ENCODE peak calls at places on chromosomes 5 and 9, in ten cellular contexts. V is SK-N-SH, R is progenitor cell of endocrine pancreas, B is Calu3, S is prostate gland, D is epithelial cell of proximal tubule, I is ovary, Q is endothelial cell, X is HCT116, J is omental fat pad. F is an unnamed sample.

GRCh38 chr5:123035320-123035949 is 1.1 kb downstream of the PPIC start:
- DNase-seq in X (peak; percentile 52), S (peak; percentile 56), B (peak; percentile 72), I (peak; percentile 30), Q (peak; percentile 26), V (peak; percentile 35), J (no peak), D (no peak), R (no peak), F (no peak)

GRCh38 chr5:78280261-78280660 is 14.2 kb downstream of the AP3B1 start:
- DNase-seq in S (no peak), D (no peak), B (no peak), Q (no peak), V (no peak), J (no peak), X (no peak), R (no peak), I (no peak), F (no peak)

GRCh38 chr5:74934949-74935751 is 69.0 kb upstream of the FAM169A start:
- DNase-seq in Q (peak; percentile 8), X (peak; percentile 38), B (peak; percentile 63), D (peak; percentile 88), V (no peak), S (no peak), J (no peak), I (no peak), R (no peak), F (no peak)

GRCh38 chr5:168372351-168372946 is 81.0 kb downstream of the WWC1 start:
- DNase-seq in J (no peak), B (no peak), Q (no peak), D (no peak), R (no peak), I (no peak), S (no peak), X (no peak), V (no peak), F (no peak)

GRCh38 chr9:120730661-120731514 is 16.6 kb upstream of the MEGF9 start:
- DNase-seq in R (no peak), S (no peak), Q (no peak), X (no peak), B (peak; percentile 70), I (no peak), V (no peak), D (peak; percentile 99), J (no peak), F (no peak)

GRCh38 chr9:87950765-87951488 is 23.4 kb downstream of the CDK20 start:
- DNase-seq in X (peak; percentile 28), D (no peak), B (peak; percentile 12), I (no peak), Q (no peak), V (peak; percentile 52), R (no peak), J (no peak), S (no peak), F (no peak)

GRCh38 chr5:119032653-119033052 is 38.2 kb upstream of the DMXL1 start:
- DNase-seq in J (no peak), R (no peak), S (no peak), X (no peak), Q (no peak), B (no peak), I (no peak), V (no peak), D (no peak), F (peak; percentile 66)

GRCh38 chr5:34563951-34564705 is 92.0 kb upstream of the RAI14 start:
- DNase-seq in S (no peak), I (peak; percentile 40), B (no peak), X (no peak), Q (no peak), J (no peak), V (no peak), R (no peak), D (peak; percentile 73), F (no peak)

GRCh38 chr5:32538031-32538547 is 47.3 kb upstream of the SUB1 start:
- DNase-seq in D (no peak), S (no peak), Q (no peak), I (no peak), J (no peak), R (no peak), X (no peak), B (no peak), V (no peak), F (no peak)

GRCh38 chr5:129094924-129095797 is 612 bp downstream of the ISOC1 start:
- DNase-seq in J (peak; percentile 40), V (peak; percentile 73), X (no peak), I (peak; percentile 79), Q (peak; percentile 64), S (peak; percentile 47), R (peak; percentile 52), B (peak; percentile 75), D (no peak), F (peak; percentile 57)
- TF ChIP-seq CTCF in J (no peak), V (peak; percentile 10), X (peak; percentile 7), I (no peak), Q (peak; percentile 2), S (no peak), R (peak; percentile 30), B (no peak), D (peak; percentile 10), F (no peak)

GRCh38 chr9:37144762-37145161 is 24.4 kb downstream of the ZCCHC7 start:
- DNase-seq in I (no peak), J (no peak), X (no peak), Q (peak; percentile 5), S (no peak), V (no peak), D (no peak), B (no peak), R (no peak), F (no peak)
- TF ChIP-seq CTCF in I (no peak), J (no peak), X (no peak), Q (no peak), S (no peak), V (no peak), D (no peak), B (no peak), R (no peak), F (no peak)

DNA sequence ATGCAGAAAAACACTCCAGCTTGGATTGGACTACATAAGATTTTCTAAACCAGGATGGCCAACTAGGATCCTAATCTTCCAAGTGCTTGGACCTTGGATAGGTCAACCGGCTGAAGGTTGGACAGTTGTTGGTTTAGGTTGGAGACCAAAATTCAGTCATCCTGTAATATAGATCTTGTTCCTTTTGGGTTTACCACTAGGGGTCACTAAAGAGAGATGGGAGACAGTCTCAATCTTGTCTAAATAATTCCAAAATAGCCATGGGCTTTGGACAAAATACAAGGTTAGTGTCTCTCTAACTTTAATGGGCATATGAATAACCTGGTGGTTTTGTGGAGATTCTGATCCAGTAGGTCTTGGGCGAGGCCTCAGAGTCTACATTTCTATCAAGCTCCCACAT is 148.7 kb upstream of the ERCC6L2 start:
- DNase-seq in B (no peak), D (no peak), V (peak; percentile 63), Q (no peak), J (no peak), X (peak; percentile 26), I (no peak), S (no peak), R (no peak), F (no peak)
- TF ChIP-seq CTCF in B (no peak), D (peak; percentile 81), V (peak; percentile 74), Q (peak; percentile 80), J (peak; percentile 32), X (peak; percentile 49), I (peak; percentile 52), S (peak; percentile 56), R (peak; percentile 64), F (peak; percentile 78)

DNA sequence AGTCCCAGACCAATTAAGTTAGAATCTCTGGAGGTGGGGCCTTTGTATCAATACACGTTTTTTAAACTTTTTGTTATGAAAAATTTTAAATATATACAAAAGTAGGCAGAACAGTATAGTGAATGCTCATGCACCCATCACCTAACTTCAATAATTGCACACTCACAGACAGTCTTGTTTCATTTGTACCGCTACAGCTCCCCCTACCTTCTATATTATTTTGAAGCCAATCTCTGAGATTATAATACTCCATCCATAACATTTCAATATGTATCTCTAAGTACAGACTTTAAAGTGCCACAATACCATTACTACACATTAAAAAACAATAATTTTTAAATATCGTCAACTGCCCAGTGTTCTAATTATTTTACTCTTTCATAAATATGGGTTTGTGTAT is 32.9 kb downstream of the ISL1 start:
- DNase-seq in B (no peak), I (no peak), D (no peak), V (no peak), X (no peak), Q (no peak), R (no peak), J (no peak), S (no peak), F (no peak)
- TF ChIP-seq CTCF in B (no peak), I (no peak), D (no peak), V (peak; percentile 51), X (no peak), Q (no peak), R (no peak), J (no peak), S (no peak), F (no peak)

GRCh38 chr5:132495672-132496630 is 5.4 kb upstream of the IRF1 start:
- DNase-seq in D (no peak), X (peak; percentile 87), B (peak; percentile 99), I (peak; percentile 91), S (peak; percentile 95), R (peak; percentile 62), V (peak; percentile 85), J (peak; percentile 74), Q (peak; percentile 43), F (peak; percentile 74)
- TF ChIP-seq CTCF in D (no peak), X (no peak), B (no peak), I (no peak), S (peak; percentile 1), R (peak; percentile 9), V (peak; percentile 11), J (no peak), Q (no peak), F (no peak)

GRCh38 chr5:170413897-170414296 is 24.7 kb upstream of the KCNMB1 start:
- DNase-seq in D (no peak), S (no peak), Q (no peak), B (no peak), X (no peak), I (no peak), V (no peak), J (no peak), R (no peak), F (no peak)

GRCh38 chr5:170414786-170415185 is 25.6 kb upstream of the KCNMB1 start:
- DNase-seq in V (no peak), Q (no peak), X (no peak), J (no peak), R (no peak), D (no peak), I (no peak), B (no peak), S (no peak), F (no peak)

GRCh38 chr5:170408189-170408588 is 19.0 kb upstream of the KCNMB1 start:
- DNase-seq in D (no peak), B (no peak), Q (no peak), S (no peak), V (peak; percentile 42), X (no peak), R (no peak), I (no peak), J (no peak), F (no peak)

GRCh38 chr5:170408866-170409265 is 19.7 kb upstream of the KCNMB1 start:
- DNase-seq in I (no peak), S (no peak), B (no peak), Q (no peak), V (no peak), J (no peak), D (no peak), R (no peak), X (no peak), F (no peak)

GRCh38 chr5:170411100-170411499 is 21.9 kb upstream of the KCNMB1 start:
- DNase-seq in B (no peak), J (no peak), R (no peak), S (no peak), I (no peak), D (no peak), V (no peak), X (no peak), Q (no peak), F (no peak)
- TF ChIP-seq CTCF in B (no peak), J (no peak), R (no peak), S (no peak), I (no peak), D (no peak), V (peak; percentile 21), X (no peak), Q (no peak), F (no peak)

F was measured in CD14-positive monocyte.